ENCODE peak calls at places on chromosomes 4 and X, in six cellular contexts. One of them, this sample, is unnamed.

GRCh38 chr4:69239777-69240176 is 25.2 kb upstream of the UGT2B11 start:
- DNase-seq in AG04450: no peak
- DNase-seq in body of pancreas: peak; percentile 18
- DNase-seq in heart right ventricle: no peak
- DNase-seq in suprapubic skin: no peak
- DNase-seq in breast epithelium: no peak
- DNase-seq in this sample: no peak

GRCh38 chr4:8128096-8128856 is 30.3 kb downstream of the ABLIM2 start:
- DNase-seq in breast epithelium: no peak
- DNase-seq in body of pancreas: no peak
- DNase-seq in AG04450: no peak
- DNase-seq in suprapubic skin: no peak
- DNase-seq in heart right ventricle: no peak
- DNase-seq in this sample: no peak

GRCh38 chr4:53722110-53722509 is 130.8 kb upstream of the LNX1 start:
- DNase-seq in body of pancreas: no peak
- DNase-seq in breast epithelium: no peak
- DNase-seq in suprapubic skin: no peak
- DNase-seq in heart right ventricle: no peak
- DNase-seq in AG04450: no peak
- DNase-seq in this sample: no peak

GRCh38 chr4:15132739-15133138 is 130.5 kb downstream of the CPEB2 start:
- DNase-seq in heart right ventricle: no peak
- DNase-seq in body of pancreas: no peak
- DNase-seq in breast epithelium: no peak
- DNase-seq in AG04450: no peak
- DNase-seq in suprapubic skin: no peak
- DNase-seq in this sample: no peak

GRCh38 chr4:110501826-110502225 is 25.9 kb downstream of the ENPEP start:
- DNase-seq in body of pancreas: no peak
- DNase-seq in heart right ventricle: no peak
- DNase-seq in AG04450: no peak
- DNase-seq in suprapubic skin: no peak
- DNase-seq in breast epithelium: no peak
- DNase-seq in this sample: no peak

GRCh38 chr4:122218762-122219161 is 66.6 kb downstream of the BLTP1 start:
- DNase-seq in heart right ventricle: no peak
- DNase-seq in body of pancreas: no peak
- DNase-seq in AG04450: no peak
- DNase-seq in suprapubic skin: no peak
- DNase-seq in breast epithelium: no peak
- DNase-seq in this sample: no peak

GRCh38 chr4:3059090-3059428 is 15.3 kb downstream of the HTT-AS start:
- DNase-seq in suprapubic skin: no peak
- DNase-seq in heart right ventricle: no peak
- DNase-seq in body of pancreas: no peak
- DNase-seq in AG04450: no peak
- DNase-seq in breast epithelium: no peak
- DNase-seq in this sample: no peak

GRCh38 chr4:151316645-151317044 is 8.8 kb downstream of the SH3D19 start:
- DNase-seq in AG04450: no peak
- DNase-seq in body of pancreas: no peak
- DNase-seq in heart right ventricle: no peak
- DNase-seq in breast epithelium: no peak
- DNase-seq in suprapubic skin: no peak
- DNase-seq in this sample: no peak

GRCh38 chrX:72532371-72532770 is 40.3 kb downstream of the HDAC8 start:
- DNase-seq in AG04450: no peak
- DNase-seq in breast epithelium: no peak
- DNase-seq in suprapubic skin: no peak
- DNase-seq in body of pancreas: no peak
- DNase-seq in heart right ventricle: no peak
- DNase-seq in this sample: no peak

GRCh38 chrX:72526534-72527508 is 45.8 kb downstream of the HDAC8 start:
- DNase-seq in AG04450: no peak
- DNase-seq in heart right ventricle: no peak
- DNase-seq in suprapubic skin: no peak
- DNase-seq in body of pancreas: no peak
- DNase-seq in breast epithelium: no peak
- DNase-seq in this sample: no peak
- H3K9me3 ChIP-seq in AG04450: no peaks in the 10 kb centered on the region
- H3K9me3 ChIP-seq in heart right ventricle: no peaks in the 10 kb centered on the region
- H3K9me3 ChIP-seq in suprapubic skin: no peaks in the 10 kb centered on the region
- H3K9me3 ChIP-seq in body of pancreas: no peaks in the 10 kb centered on the region
- H3K9me3 ChIP-seq in breast epithelium: no peaks in the 10 kb centered on the region
- H3K9me3 ChIP-seq in this sample: no peaks in the 10 kb centered on the region

GRCh38 chr4:60216752-60217151 is 983.4 kb upstream of the ADGRL3 start:
- DNase-seq in breast epithelium: no peak
- DNase-seq in body of pancreas: no peak
- DNase-seq in heart right ventricle: no peak
- DNase-seq in AG04450: no peak
- DNase-seq in suprapubic skin: no peak
- DNase-seq in this sample: no peak

DNA sequence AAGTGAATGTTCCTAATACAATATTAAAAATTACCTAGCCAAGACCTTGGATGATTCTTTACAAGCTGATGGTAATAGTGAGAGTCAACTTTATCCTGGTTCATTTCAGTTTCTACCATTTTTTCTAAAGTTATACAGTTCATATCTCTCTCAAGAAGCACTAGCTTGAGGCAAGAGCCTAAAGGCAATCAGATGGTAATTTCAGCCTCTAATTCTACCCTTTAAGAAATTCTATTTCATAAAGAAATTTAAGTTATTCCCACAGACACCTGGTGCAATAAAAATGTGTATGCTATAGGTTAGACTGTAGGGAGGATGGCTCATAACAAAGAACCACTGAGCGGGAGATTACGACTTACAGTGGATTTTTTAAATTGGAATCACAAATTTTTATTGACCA is 984.2 kb upstream of the ADGRL3 start:
- DNase-seq in heart right ventricle: no peak
- DNase-seq in breast epithelium: no peak
- DNase-seq in AG04450: no peak
- DNase-seq in suprapubic skin: no peak
- DNase-seq in body of pancreas: no peak
- DNase-seq in this sample: no peak
- H3K27me3 ChIP-seq in heart right ventricle: no peaks in the 10 kb centered on the region
- H3K27me3 ChIP-seq in breast epithelium: no peaks in the 10 kb centered on the region
- H3K27me3 ChIP-seq in AG04450: no peaks in the 10 kb centered on the region
- H3K27me3 ChIP-seq in suprapubic skin: no peaks in the 10 kb centered on the region
- H3K27me3 ChIP-seq in body of pancreas: no peaks in the 10 kb centered on the region
- H3K27me3 ChIP-seq in this sample: no peaks in the 10 kb centered on the region

DNA sequence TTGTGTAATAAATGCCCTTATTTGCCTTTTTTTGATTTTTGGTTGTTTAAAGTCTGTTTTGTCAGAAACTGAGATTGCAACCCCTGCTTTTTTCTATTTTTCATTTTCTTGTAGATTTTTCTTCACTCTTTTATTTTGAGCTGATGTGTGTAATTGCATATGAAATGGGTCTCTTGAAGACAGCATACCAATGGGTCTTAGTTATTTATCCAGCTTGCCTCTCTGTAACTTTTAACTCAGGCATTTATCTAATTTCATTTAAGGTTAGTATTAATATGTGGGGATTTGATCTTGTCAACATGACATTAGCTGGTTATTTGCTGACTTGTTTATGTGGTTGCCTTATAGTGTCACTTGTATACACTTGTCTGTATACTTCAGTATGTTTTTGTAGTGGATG is 378.0 kb downstream of the CPXCR1 start:
- DNase-seq in suprapubic skin: no peak
- DNase-seq in body of pancreas: no peak
- DNase-seq in heart right ventricle: no peak
- DNase-seq in breast epithelium: no peak
- DNase-seq in AG04450: no peak
- DNase-seq in this sample: no peak
- H3K9me3 ChIP-seq in suprapubic skin: no peaks in the 10 kb centered on the region
- H3K9me3 ChIP-seq in body of pancreas: no peaks in the 10 kb centered on the region
- H3K9me3 ChIP-seq in heart right ventricle: no peaks in the 10 kb centered on the region
- H3K9me3 ChIP-seq in breast epithelium: no peaks in the 10 kb centered on the region
- H3K9me3 ChIP-seq in AG04450: no peaks in the 10 kb centered on the region
- H3K9me3 ChIP-seq in this sample: no peaks in the 10 kb centered on the region

DNA sequence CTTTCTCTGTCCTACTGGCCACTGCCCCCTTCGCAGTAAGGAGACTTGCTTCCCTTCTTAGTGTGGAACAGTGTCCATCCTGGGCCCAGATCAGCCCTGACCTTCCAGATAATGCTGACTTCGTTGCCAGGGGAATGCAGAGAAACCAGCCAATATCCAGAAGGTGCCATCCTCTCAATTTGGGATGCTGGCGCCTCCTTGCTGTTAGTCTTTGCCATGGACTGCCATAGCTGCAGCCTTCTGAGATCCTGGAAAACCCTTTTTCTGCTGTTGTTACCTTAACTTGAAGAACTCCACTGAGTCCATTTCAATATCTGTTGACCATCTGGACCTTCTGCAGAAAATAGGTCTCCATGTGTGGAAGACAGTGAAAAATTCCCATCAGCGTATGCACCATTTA is 21.8 kb downstream of the RAI2 start:
- DNase-seq in breast epithelium: no peak
- DNase-seq in suprapubic skin: no peak
- DNase-seq in AG04450: no peak
- DNase-seq in heart right ventricle: no peak
- DNase-seq in body of pancreas: no peak
- DNase-seq in this sample: no peak
- H3K27me3 ChIP-seq in breast epithelium: no peaks in the 10 kb centered on the region
- H3K27me3 ChIP-seq in suprapubic skin: no peaks in the 10 kb centered on the region
- H3K27me3 ChIP-seq in AG04450: no peaks in the 10 kb centered on the region
- H3K27me3 ChIP-seq in heart right ventricle: no peaks in the 10 kb centered on the region
- H3K27me3 ChIP-seq in body of pancreas: no peaks in the 10 kb centered on the region
- H3K27me3 ChIP-seq in this sample: no peaks in the 10 kb centered on the region

GRCh38 chr4:80876810-80877209 is 153.7 kb upstream of the BMP3 start:
- DNase-seq in breast epithelium: no peak
- DNase-seq in AG04450: no peak
- DNase-seq in heart right ventricle: no peak
- DNase-seq in body of pancreas: no peak
- DNase-seq in suprapubic skin: no peak
- DNase-seq in this sample: no peak
- H3K9me3 ChIP-seq in breast epithelium: no peaks in the 10 kb centered on the region
- H3K9me3 ChIP-seq in AG04450: no peaks in the 10 kb centered on the region
- H3K9me3 ChIP-seq in heart right ventricle: no peaks in the 10 kb centered on the region
- H3K9me3 ChIP-seq in body of pancreas: no peaks in the 10 kb centered on the region
- H3K9me3 ChIP-seq in suprapubic skin: no peaks in the 10 kb centered on the region
- H3K9me3 ChIP-seq in this sample: no peaks in the 10 kb centered on the region

GRCh38 chrX:112837531-112837930 is 3.1 kb downstream of the AMOT start:
- DNase-seq in heart right ventricle: no peak
- DNase-seq in body of pancreas: no peak
- DNase-seq in suprapubic skin: no peak
- DNase-seq in breast epithelium: no peak
- DNase-seq in AG04450: no peak
- DNase-seq in this sample: no peak

GRCh38 chrX:112834016-112834855 is 6.4 kb downstream of the AMOT start:
- DNase-seq in suprapubic skin: no peak
- DNase-seq in heart right ventricle: no peak
- DNase-seq in body of pancreas: no peak
- DNase-seq in breast epithelium: no peak
- DNase-seq in AG04450: peak; percentile 44
- DNase-seq in this sample: no peak

GRCh38 chrX:112832481-112833095 is 8.0 kb downstream of the AMOT start:
- DNase-seq in body of pancreas: peak; percentile 88
- DNase-seq in suprapubic skin: no peak
- DNase-seq in AG04450: no peak
- DNase-seq in heart right ventricle: no peak
- DNase-seq in breast epithelium: no peak
- DNase-seq in this sample: no peak

GRCh38 chrX:112830540-112830939 is 10.1 kb downstream of the AMOT start:
- DNase-seq in breast epithelium: no peak
- DNase-seq in body of pancreas: peak; percentile 4
- DNase-seq in AG04450: no peak
- DNase-seq in suprapubic skin: no peak
- DNase-seq in heart right ventricle: no peak
- DNase-seq in this sample: no peak

GRCh38 chrX:112834976-112835375 is 5.7 kb downstream of the AMOT start:
- DNase-seq in heart right ventricle: no peak
- DNase-seq in body of pancreas: no peak
- DNase-seq in breast epithelium: no peak
- DNase-seq in AG04450: no peak
- DNase-seq in suprapubic skin: no peak
- DNase-seq in this sample: no peak
- H3K27me3 ChIP-seq in heart right ventricle: no peaks in the 10 kb centered on the region
- H3K27me3 ChIP-seq in body of pancreas: no peaks in the 10 kb centered on the region
- H3K27me3 ChIP-seq in breast epithelium: no peaks in the 10 kb centered on the region
- H3K27me3 ChIP-seq in AG04450: no peaks in the 10 kb centered on the region
- H3K27me3 ChIP-seq in suprapubic skin: no peaks in the 10 kb centered on the region
- H3K27me3 ChIP-seq in this sample: no peaks in the 10 kb centered on the region

DNA sequence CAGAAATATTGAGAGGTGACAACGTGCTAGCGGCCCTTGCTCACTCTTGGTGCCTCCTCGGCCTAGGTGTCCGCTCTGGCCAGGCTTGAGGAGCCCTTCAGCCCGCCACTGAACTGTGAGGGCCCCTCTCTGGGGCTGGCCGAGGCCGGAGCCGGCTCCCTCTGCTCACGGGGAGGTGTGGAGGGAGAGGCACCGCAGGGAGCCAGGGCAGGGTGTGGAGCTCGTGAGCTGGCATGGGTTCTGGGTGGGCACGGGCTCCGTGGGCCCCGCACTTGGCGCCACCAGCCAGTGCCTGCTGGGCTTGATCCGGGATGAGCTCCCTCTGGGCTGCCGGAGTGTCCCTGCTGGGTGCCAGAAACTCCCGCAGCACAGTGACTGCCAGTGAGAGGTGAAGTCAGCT is 16.0 kb upstream of the VAMP7 start:
- DNase-seq in breast epithelium: no peak
- DNase-seq in suprapubic skin: no peak
- DNase-seq in heart right ventricle: no peak
- DNase-seq in body of pancreas: no peak
- DNase-seq in AG04450: no peak
- DNase-seq in this sample: no peak
- H3K9me3 ChIP-seq in breast epithelium: no peaks in the 10 kb centered on the region
- H3K9me3 ChIP-seq in suprapubic skin: peaks cover 4% of the 10 kb centered on the region
- H3K9me3 ChIP-seq in heart right ventricle: no peaks in the 10 kb centered on the region
- H3K9me3 ChIP-seq in body of pancreas: no peaks in the 10 kb centered on the region
- H3K9me3 ChIP-seq in AG04450: peaks cover 7% of the 10 kb centered on the region
- H3K9me3 ChIP-seq in this sample: no peaks in the 10 kb centered on the region

GRCh38 chrX:1112321-1112720 is 100.1 kb downstream of the CRLF2 start:
- DNase-seq in breast epithelium: no peak
- DNase-seq in AG04450: no peak
- DNase-seq in body of pancreas: no peak
- DNase-seq in suprapubic skin: no peak
- DNase-seq in heart right ventricle: no peak
- DNase-seq in this sample: no peak
- H3K27me3 ChIP-seq in breast epithelium: no peaks in the 10 kb centered on the region
- H3K27me3 ChIP-seq in AG04450: no peaks in the 10 kb centered on the region
- H3K27me3 ChIP-seq in body of pancreas: no peaks in the 10 kb centered on the region
- H3K27me3 ChIP-seq in suprapubic skin: peaks cover 18% of the 10 kb centered on the region
- H3K27me3 ChIP-seq in heart right ventricle: peaks cover 34% of the 10 kb centered on the region
- H3K27me3 ChIP-seq in this sample: no peaks in the 10 kb centered on the region

This sample was measured in thoracic aorta.